ENCODE peak calls at places on chromosomes 2 and 18, in four cellular contexts. Y is fibroblast of lung, I is esophagus muscularis mucosa, A is pancreas. J is an unnamed sample.

GRCh38 chr18:3236470-3236869 is 11.1 kb upstream of the MYL12A start:
- DNase-seq in A (no peak), Y (no peak), I (no peak), J (no peak)

GRCh38 chr18:79516441-79516931 is 120.8 kb downstream of the NFATC1 start:
- DNase-seq in A (peak; percentile 44), I (no peak), Y (no peak), J (no peak)

GRCh38 chr2:190121971-190122370 is 59.4 kb upstream of the MSTN start:
- DNase-seq in I (no peak), Y (peak; percentile 30), A (no peak), J (peak; percentile 11)

GRCh38 chr2:215409331-215410127 is 26.3 kb downstream of the FN1 start:
- DNase-seq in A (no peak), I (no peak), Y (no peak), J (no peak)

GRCh38 chr2:232013701-232014353 is 52.3 kb downstream of the DIS3L2 start:
- DNase-seq in A (no peak), Y (peak; percentile 92), I (no peak), J (peak; percentile 82)

GRCh38 chr2:6186332-6187100 is 494.3 kb downstream of the SOX11 start:
- DNase-seq in A (no peak), Y (peak; percentile 92), I (no peak), J (peak; percentile 4)

GRCh38 chr2:240933048-240933965 is 27.2 kb downstream of the CROCC2 start:
- DNase-seq in I (no peak), A (peak; percentile 52), Y (no peak), J (no peak)

GRCh38 chr2:85760371-85760770 is 6.6 kb downstream of the ATOH8 start:
- DNase-seq in I (no peak), Y (no peak), A (no peak), J (no peak)

GRCh38 chr18:75123113-75123512 is 85.8 kb downstream of the PTGR3 start:
- DNase-seq in Y (no peak), A (peak; percentile 45), I (no peak), J (no peak)

GRCh38 chr2:39537150-39537549 is 100.1 kb upstream of the MAP4K3 start:
- DNase-seq in I (peak; percentile 1), Y (no peak), A (no peak), J (no peak)

GRCh38 chr2:168210216-168210897 is 37.0 kb downstream of the STK39 start:
- DNase-seq in A (no peak), Y (no peak), I (no peak), J (no peak)

GRCh38 chr2:204738721-204739120 is 193.4 kb downstream of the PARD3B start:
- DNase-seq in A (no peak), Y (peak; percentile 41), I (no peak), J (no peak)

GRCh38 chr2:187586091-187586632 is 31.9 kb upstream of the TFPI start:
- DNase-seq in Y (peak; percentile 66), I (no peak), A (no peak), J (peak; percentile 36)

GRCh38 chr18:10020176-10020575 is 106.4 kb downstream of the VAPA start:
- DNase-seq in Y (no peak), I (no peak), A (no peak), J (no peak)

GRCh38 chr2:215531284-215531683 is 95.4 kb upstream of the FN1 start:
- DNase-seq in Y (peak; percentile 66), I (no peak), A (no peak), J (peak; percentile 20)

GRCh38 chr2:98806266-98806697 is 75.3 kb upstream of the MGAT4A start:
- DNase-seq in I (peak; percentile 91), A (peak; percentile 86), Y (peak; percentile 11), J (peak; percentile 36)

GRCh38 chr2:21043744-21044532 is at the start of gene APOB:
- DNase-seq in Y (no peak), I (no peak), A (peak; percentile 66), J (no peak)

GRCh38 chr2:229133155-229133772 is 137.8 kb downstream of the PID1 start:
- DNase-seq in Y (peak; percentile 76), A (no peak), I (no peak), J (peak; percentile 39)

GRCh38 chr2:158993030-158993429 is 24.6 kb downstream of the TANC1 start:
- DNase-seq in Y (no peak), I (no peak), A (no peak), J (no peak)

GRCh38 chr2:137658433-137658832 is 305.8 kb upstream of the HNMT start:
- DNase-seq in A (no peak), Y (no peak), I (no peak), J (no peak)

GRCh38 chr2:27086722-27087446 is at the start of gene KHK:
- DNase-seq in I (no peak), Y (no peak), A (peak; percentile 74), J (peak; percentile 36)

GRCh38 chr2:223925106-223925505 is 20.0 kb downstream of the WDFY1 start:
- DNase-seq in A (no peak), Y (peak; percentile 72), I (no peak), J (no peak)

GRCh38 chr2:160751021-160751420 is 257.4 kb upstream of the RBMS1 start:
- DNase-seq in I (no peak), Y (peak; percentile 32), A (no peak), J (peak; percentile 5)

GRCh38 chr2:159084395-159085370 is 116.2 kb downstream of the TANC1 start:
- DNase-seq in I (no peak), Y (peak; percentile 65), A (no peak), J (no peak)

GRCh38 chr18:50627594-50628542 is 68.0 kb downstream of the MAPK4 start:
- DNase-seq in Y (no peak), I (no peak), A (no peak), J (peak; percentile 2)

GRCh38 chr2:25369876-25370275 is 28.2 kb upstream of the DNMT3A start:
- DNase-seq in Y (no peak), A (peak; percentile 13), I (no peak), J (no peak)

GRCh38 chr2:109174214-109174613 is 45.2 kb downstream of the SH3RF3 start:
- DNase-seq in I (no peak), Y (peak; percentile 31), A (no peak), J (no peak)

GRCh38 chr2:51710222-51710621 is 678.3 kb upstream of the NRXN1 start:
- DNase-seq in Y (no peak), A (no peak), I (no peak), J (no peak)

DNA sequence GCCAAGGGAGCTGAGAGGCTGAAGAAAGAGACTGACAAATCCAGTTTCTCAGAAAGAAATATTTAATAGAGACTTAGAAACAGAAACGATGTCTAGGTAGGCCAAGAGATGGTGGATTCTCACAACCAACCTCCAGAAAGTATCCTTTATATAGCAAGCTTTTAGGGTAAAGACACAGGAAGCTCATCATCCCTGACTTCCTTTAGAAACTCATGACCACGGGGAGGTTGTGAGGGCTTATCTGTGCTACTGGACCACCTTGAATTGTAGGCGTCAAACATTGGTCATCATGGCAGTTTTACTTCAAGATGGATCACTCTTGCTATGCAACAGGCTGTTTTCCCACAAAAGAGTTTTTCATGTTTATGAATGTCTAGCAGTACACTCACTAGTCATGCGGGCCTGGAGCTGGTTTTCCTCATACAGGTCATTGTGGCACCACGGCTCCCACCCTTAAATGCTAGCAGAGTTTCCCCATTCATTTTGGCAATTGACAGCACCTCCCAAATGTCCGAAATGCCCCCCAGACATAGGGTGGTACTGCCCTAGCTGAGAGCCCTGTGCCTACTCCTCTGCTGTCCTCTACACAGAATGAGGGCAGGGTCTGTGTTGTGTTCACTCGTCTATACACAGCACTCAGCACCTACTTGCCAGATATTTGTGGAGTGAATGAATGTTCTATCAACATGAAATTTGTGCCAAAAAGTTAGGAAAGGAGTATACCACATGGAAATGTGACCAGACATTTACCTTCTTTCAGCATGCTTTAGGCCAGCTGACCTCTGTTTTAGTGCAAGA is 89.0 kb downstream of the TMEM247 start:
- DNase-seq in Y (no peak), I (no peak), A (no peak), J (no peak)
- H3K27ac ChIP-seq in Y (no peak overlapping the region), I (peak overlapping the region; percentile 76), A (peak overlapping the region; percentile 1), J (no peak overlapping the region)

GRCh38 chr2:7796200-7796563 is 879.0 kb downstream of the RNF144A start:
- DNase-seq in Y (no peak), A (no peak), I (no peak), J (no peak)
- TF ChIP-seq CTCF in Y (no peak), A (no peak), I (no peak), J (no peak)

GRCh38 chr2:15732341-15733077 is 140.8 kb downstream of the DDX1 start:
- DNase-seq in A (no peak), I (no peak), Y (no peak), J (no peak)
- H3K27ac ChIP-seq in A (no peak overlapping the region), I (no peak overlapping the region), Y (no peak overlapping the region), J (no peak overlapping the region)

GRCh38 chr2:239273280-239274234 is 127.3 kb downstream of the HDAC4 start:
- DNase-seq in Y (no peak), A (no peak), I (no peak), J (no peak)

GRCh38 chr2:239275871-239276812 is 124.7 kb downstream of the HDAC4 start:
- DNase-seq in A (peak; percentile 49), Y (peak; percentile 79), I (no peak), J (no peak)

GRCh38 chr2:239274391-239275001 is 126.3 kb downstream of the HDAC4 start:
- DNase-seq in I (no peak), Y (peak; percentile 60), A (no peak), J (peak; percentile 29)

GRCh38 chr2:239276813-239277193 is 124.0 kb downstream of the HDAC4 start:
- DNase-seq in I (no peak), A (peak; percentile 46), Y (no peak), J (no peak)

DNA sequence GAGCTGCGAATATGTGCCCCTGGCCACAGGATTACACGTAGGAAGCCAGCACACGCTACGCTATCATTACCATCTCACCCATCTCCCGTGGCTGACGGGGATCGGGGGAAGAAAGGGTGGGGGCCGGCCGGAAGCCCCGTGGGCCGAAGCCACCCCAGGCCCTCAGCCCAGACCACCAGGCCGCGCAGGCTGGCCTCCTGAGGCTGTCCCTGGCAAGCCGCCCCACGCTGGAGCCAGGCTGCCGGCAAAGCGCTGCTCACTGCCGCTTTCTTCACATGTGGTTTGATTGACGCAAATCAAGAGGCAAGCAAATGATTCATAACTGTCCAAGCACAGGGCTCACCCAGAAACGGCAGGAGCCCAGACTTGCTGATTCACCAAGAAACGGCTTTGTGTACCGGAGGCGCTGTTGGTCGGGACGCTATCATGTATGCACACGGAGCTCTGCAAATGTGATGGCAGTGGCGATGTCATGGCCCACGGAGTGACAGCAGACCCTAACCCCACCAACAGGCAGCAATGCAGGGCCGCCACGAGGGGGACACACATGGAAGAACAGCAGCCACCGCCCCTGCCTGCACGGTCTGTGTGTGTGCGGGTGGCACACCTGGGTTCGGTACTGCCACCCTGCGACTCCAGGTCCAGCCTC is 125.7 kb downstream of the HDAC4 start:
- DNase-seq in Y (peak; percentile 98), I (no peak), A (peak; percentile 63), J (peak; percentile 92)
- TF ChIP-seq CTCF in Y (no peak), I (no peak), A (no peak), J (no peak)

GRCh38 chr18:25044694-25045093 is 307.3 kb downstream of the ZNF521 start:
- DNase-seq in A (no peak), Y (no peak), I (no peak), J (no peak)

GRCh38 chr18:25047421-25047820 is 304.5 kb downstream of the ZNF521 start:
- DNase-seq in A (no peak), Y (no peak), I (peak; percentile 90), J (no peak)

GRCh38 chr18:25042641-25043051 is 309.3 kb downstream of the ZNF521 start:
- DNase-seq in A (no peak), Y (no peak), I (no peak), J (no peak)

GRCh38 chr18:25039781-25040180 is 312.2 kb downstream of the ZNF521 start:
- DNase-seq in A (no peak), I (no peak), Y (no peak), J (no peak)

GRCh38 chr18:25043104-25043503 is 308.9 kb downstream of the ZNF521 start:
- DNase-seq in Y (no peak), A (no peak), I (no peak), J (no peak)
- H3K27ac ChIP-seq in Y (no peak overlapping the region), A (no peak overlapping the region), I (no peak overlapping the region), J (no peak overlapping the region)